ENCODE peak calls at places on chromosome 2, in six cellular contexts. One of them, this sample, is unnamed.

GRCh38 chr2:164257794-164258193 is 363.5 kb downstream of the GRB14 start:
- DNase-seq in suprapubic skin: no peak
- DNase-seq in body of pancreas: no peak
- DNase-seq in stomach: no peak
- DNase-seq in WERI-Rb-1: no peak
- DNase-seq in endodermal cell: no peak
- DNase-seq in this sample: no peak

GRCh38 chr2:178677599-178677998 is 129.6 kb downstream of the TTN start:
- DNase-seq in suprapubic skin: no peak
- DNase-seq in body of pancreas: no peak
- DNase-seq in stomach: no peak
- DNase-seq in WERI-Rb-1: no peak
- DNase-seq in endodermal cell: no peak
- DNase-seq in this sample: no peak

GRCh38 chr2:170715062-170715931 is at the start of gene SP5:
- DNase-seq in suprapubic skin: peak; percentile 64
- DNase-seq in body of pancreas: peak; percentile 86
- DNase-seq in stomach: peak; percentile 86
- DNase-seq in WERI-Rb-1: peak; percentile 72
- DNase-seq in endodermal cell: peak; percentile 97
- DNase-seq in this sample: no peak

GRCh38 chr2:166106431-166107015 is 21.3 kb downstream of the SCN1A start:
- DNase-seq in suprapubic skin: no peak
- DNase-seq in body of pancreas: no peak
- DNase-seq in stomach: no peak
- DNase-seq in WERI-Rb-1: peak; percentile 25
- DNase-seq in endodermal cell: peak; percentile 61
- DNase-seq in this sample: no peak

GRCh38 chr2:142881619-142882018 is 4.2 kb downstream of the KYNU start:
- DNase-seq in suprapubic skin: no peak
- DNase-seq in body of pancreas: no peak
- DNase-seq in stomach: no peak
- DNase-seq in WERI-Rb-1: no peak
- DNase-seq in endodermal cell: no peak
- DNase-seq in this sample: no peak

GRCh38 chr2:63840081-63840784 is 1.5 kb upstream of the UGP2 start:
- DNase-seq in suprapubic skin: no peak
- DNase-seq in body of pancreas: no peak
- DNase-seq in stomach: peak; percentile 28
- DNase-seq in WERI-Rb-1: no peak
- DNase-seq in endodermal cell: no peak
- DNase-seq in this sample: no peak

GRCh38 chr2:196413821-196414274 is 225.7 kb upstream of the CCDC150 start:
- DNase-seq in suprapubic skin: no peak
- DNase-seq in body of pancreas: no peak
- DNase-seq in stomach: no peak
- DNase-seq in WERI-Rb-1: no peak
- DNase-seq in endodermal cell: no peak
- DNase-seq in this sample: peak; percentile 54

GRCh38 chr2:213150315-213150951 is 979 bp downstream of the IKZF2 start:
- DNase-seq in suprapubic skin: no peak
- DNase-seq in body of pancreas: peak; percentile 8
- DNase-seq in stomach: no peak
- DNase-seq in WERI-Rb-1: peak; percentile 11
- DNase-seq in endodermal cell: peak; percentile 73
- DNase-seq in this sample: no peak

GRCh38 chr2:157508676-157509075 is 64.8 kb upstream of the CYTIP start:
- DNase-seq in suprapubic skin: no peak
- DNase-seq in body of pancreas: no peak
- DNase-seq in stomach: no peak
- DNase-seq in WERI-Rb-1: no peak
- DNase-seq in endodermal cell: no peak
- DNase-seq in this sample: no peak

GRCh38 chr2:30914456-30914855 is 107.2 kb upstream of the CAPN13 start:
- DNase-seq in suprapubic skin: no peak
- DNase-seq in body of pancreas: no peak
- DNase-seq in stomach: no peak
- DNase-seq in WERI-Rb-1: no peak
- DNase-seq in endodermal cell: no peak
- DNase-seq in this sample: no peak

GRCh38 chr2:112259509-112260294 is 4.9 kb upstream of the ZC3H8 start:
- DNase-seq in suprapubic skin: peak; percentile 91
- DNase-seq in body of pancreas: peak; percentile 85
- DNase-seq in stomach: peak; percentile 85
- DNase-seq in WERI-Rb-1: peak; percentile 72
- DNase-seq in endodermal cell: peak; percentile 92
- DNase-seq in this sample: no peak

GRCh38 chr2:212264227-212264626 is 274.4 kb downstream of the ERBB4 start:
- DNase-seq in suprapubic skin: no peak
- DNase-seq in body of pancreas: no peak
- DNase-seq in stomach: no peak
- DNase-seq in WERI-Rb-1: no peak
- DNase-seq in endodermal cell: no peak
- DNase-seq in this sample: no peak

GRCh38 chr2:173590278-173590811 is 235.7 kb downstream of the CDCA7 start:
- DNase-seq in suprapubic skin: peak; percentile 68
- DNase-seq in body of pancreas: peak; percentile 66
- DNase-seq in stomach: peak; percentile 69
- DNase-seq in WERI-Rb-1: no peak
- DNase-seq in endodermal cell: no peak
- DNase-seq in this sample: no peak

GRCh38 chr2:100773538-100773937 is 46.4 kb upstream of the NPAS2 start:
- DNase-seq in suprapubic skin: no peak
- DNase-seq in body of pancreas: no peak
- DNase-seq in stomach: no peak
- DNase-seq in WERI-Rb-1: no peak
- DNase-seq in endodermal cell: no peak
- DNase-seq in this sample: no peak

GRCh38 chr2:10700078-10700803 is 10.5 kb upstream of the NOL10 start:
- DNase-seq in suprapubic skin: no peak
- DNase-seq in body of pancreas: no peak
- DNase-seq in stomach: no peak
- DNase-seq in WERI-Rb-1: no peak
- DNase-seq in endodermal cell: peak; percentile 15
- DNase-seq in this sample: no peak

GRCh38 chr2:232901711-232902578 is 31.9 kb downstream of the SNORC start:
- DNase-seq in suprapubic skin: no peak
- DNase-seq in body of pancreas: no peak
- DNase-seq in stomach: peak; percentile 29
- DNase-seq in WERI-Rb-1: no peak
- DNase-seq in endodermal cell: peak; percentile 59
- DNase-seq in this sample: no peak

GRCh38 chr2:30270166-30270565 is 38.8 kb downstream of the LBH start:
- DNase-seq in suprapubic skin: no peak
- DNase-seq in body of pancreas: no peak
- DNase-seq in stomach: no peak
- DNase-seq in WERI-Rb-1: no peak
- DNase-seq in endodermal cell: peak; percentile 7
- DNase-seq in this sample: no peak

GRCh38 chr2:74542978-74543377 is 10.8 kb downstream of the LOXL3 start:
- DNase-seq in suprapubic skin: no peak
- DNase-seq in body of pancreas: no peak
- DNase-seq in stomach: no peak
- DNase-seq in WERI-Rb-1: no peak
- DNase-seq in endodermal cell: no peak
- DNase-seq in this sample: no peak

GRCh38 chr2:69200107-69200520 is 186.9 kb downstream of the GFPT1 start:
- DNase-seq in suprapubic skin: peak; percentile 87
- DNase-seq in body of pancreas: no peak
- DNase-seq in stomach: no peak
- DNase-seq in WERI-Rb-1: no peak
- DNase-seq in endodermal cell: no peak
- DNase-seq in this sample: no peak

GRCh38 chr2:236549165-236549564 is 20.5 kb upstream of the ACKR3 start:
- DNase-seq in suprapubic skin: no peak
- DNase-seq in body of pancreas: no peak
- DNase-seq in stomach: no peak
- DNase-seq in WERI-Rb-1: no peak
- DNase-seq in endodermal cell: peak; percentile 73
- DNase-seq in this sample: no peak

GRCh38 chr2:237057107-237057506 is 28.6 kb upstream of the COPS8 start:
- DNase-seq in suprapubic skin: no peak
- DNase-seq in body of pancreas: no peak
- DNase-seq in stomach: no peak
- DNase-seq in WERI-Rb-1: no peak
- DNase-seq in endodermal cell: no peak
- DNase-seq in this sample: no peak

GRCh38 chr2:183255406-183255805 is 131.2 kb downstream of the NUP35 start:
- DNase-seq in suprapubic skin: no peak
- DNase-seq in body of pancreas: no peak
- DNase-seq in stomach: no peak
- DNase-seq in WERI-Rb-1: no peak
- DNase-seq in endodermal cell: no peak
- DNase-seq in this sample: no peak

GRCh38 chr2:38174646-38175096 is 98.7 kb upstream of the CYP1B1 start:
- DNase-seq in suprapubic skin: no peak
- DNase-seq in body of pancreas: peak; percentile 60
- DNase-seq in stomach: no peak
- DNase-seq in WERI-Rb-1: no peak
- DNase-seq in endodermal cell: no peak
- DNase-seq in this sample: no peak

GRCh38 chr2:216698895-216699294 is 3.5 kb upstream of the IGFBP5 start:
- DNase-seq in suprapubic skin: no peak
- DNase-seq in body of pancreas: peak; percentile 31
- DNase-seq in stomach: no peak
- DNase-seq in WERI-Rb-1: peak; percentile 31
- DNase-seq in endodermal cell: peak; percentile 64
- DNase-seq in this sample: no peak

GRCh38 chr2:188976545-188977268 is 2.5 kb downstream of the COL3A1 start:
- DNase-seq in suprapubic skin: no peak
- DNase-seq in body of pancreas: no peak
- DNase-seq in stomach: no peak
- DNase-seq in WERI-Rb-1: no peak
- DNase-seq in endodermal cell: no peak
- DNase-seq in this sample: no peak

GRCh38 chr2:870426-870825 is 80.2 kb upstream of the SNTG2 start:
- DNase-seq in suprapubic skin: no peak
- DNase-seq in body of pancreas: no peak
- DNase-seq in stomach: peak; percentile 17
- DNase-seq in WERI-Rb-1: no peak
- DNase-seq in endodermal cell: peak; percentile 21
- DNase-seq in this sample: peak; percentile 73

GRCh38 chr2:234447963-234448362 is 48.9 kb downstream of the ARL4C start:
- DNase-seq in suprapubic skin: no peak
- DNase-seq in body of pancreas: no peak
- DNase-seq in stomach: no peak
- DNase-seq in WERI-Rb-1: no peak
- DNase-seq in endodermal cell: no peak
- DNase-seq in this sample: no peak

GRCh38 chr2:73175663-73176204 is 26.6 kb upstream of the NOTO start:
- DNase-seq in suprapubic skin: peak; percentile 84
- DNase-seq in body of pancreas: peak; percentile 86
- DNase-seq in stomach: peak; percentile 93
- DNase-seq in WERI-Rb-1: peak; percentile 84
- DNase-seq in endodermal cell: peak; percentile 88
- DNase-seq in this sample: no peak
- TF ChIP-seq CTCF in suprapubic skin: no peak
- TF ChIP-seq CTCF in body of pancreas: no peak
- TF ChIP-seq CTCF in stomach: no peak
- TF ChIP-seq CTCF in WERI-Rb-1: peak; percentile 6
- TF ChIP-seq CTCF in endodermal cell: peak; percentile 10
- TF ChIP-seq CTCF in this sample: no peak

GRCh38 chr2:46029332-46029811 is 267.8 kb upstream of the EPAS1 start:
- DNase-seq in suprapubic skin: no peak
- DNase-seq in body of pancreas: no peak
- DNase-seq in stomach: no peak
- DNase-seq in WERI-Rb-1: no peak
- DNase-seq in endodermal cell: peak; percentile 51
- DNase-seq in this sample: no peak
- TF ChIP-seq CTCF in suprapubic skin: no peak
- TF ChIP-seq CTCF in body of pancreas: no peak
- TF ChIP-seq CTCF in stomach: no peak
- TF ChIP-seq CTCF in WERI-Rb-1: peak; percentile 5
- TF ChIP-seq CTCF in endodermal cell: peak; percentile 53
- TF ChIP-seq CTCF in this sample: peak; percentile 37

GRCh38 chr2:25671622-25672021 is 1.8 kb downstream of the DTNB start:
- DNase-seq in suprapubic skin: no peak
- DNase-seq in body of pancreas: peak; percentile 23
- DNase-seq in stomach: peak; percentile 48
- DNase-seq in WERI-Rb-1: no peak
- DNase-seq in endodermal cell: no peak
- DNase-seq in this sample: no peak

GRCh38 chr2:25672500-25673169 is 742 bp downstream of the DTNB start:
- DNase-seq in suprapubic skin: peak; percentile 74
- DNase-seq in body of pancreas: peak; percentile 76
- DNase-seq in stomach: peak; percentile 71
- DNase-seq in WERI-Rb-1: peak; percentile 71
- DNase-seq in endodermal cell: peak; percentile 88
- DNase-seq in this sample: no peak

GRCh38 chr2:25669520-25669919 is 3.9 kb downstream of the DTNB start:
- DNase-seq in suprapubic skin: no peak
- DNase-seq in body of pancreas: no peak
- DNase-seq in stomach: no peak
- DNase-seq in WERI-Rb-1: no peak
- DNase-seq in endodermal cell: no peak
- DNase-seq in this sample: no peak

GRCh38 chr2:25674003-25674362 is 606 bp upstream of the DTNB start:
- DNase-seq in suprapubic skin: no peak
- DNase-seq in body of pancreas: no peak
- DNase-seq in stomach: no peak
- DNase-seq in WERI-Rb-1: no peak
- DNase-seq in endodermal cell: no peak
- DNase-seq in this sample: no peak

DNA sequence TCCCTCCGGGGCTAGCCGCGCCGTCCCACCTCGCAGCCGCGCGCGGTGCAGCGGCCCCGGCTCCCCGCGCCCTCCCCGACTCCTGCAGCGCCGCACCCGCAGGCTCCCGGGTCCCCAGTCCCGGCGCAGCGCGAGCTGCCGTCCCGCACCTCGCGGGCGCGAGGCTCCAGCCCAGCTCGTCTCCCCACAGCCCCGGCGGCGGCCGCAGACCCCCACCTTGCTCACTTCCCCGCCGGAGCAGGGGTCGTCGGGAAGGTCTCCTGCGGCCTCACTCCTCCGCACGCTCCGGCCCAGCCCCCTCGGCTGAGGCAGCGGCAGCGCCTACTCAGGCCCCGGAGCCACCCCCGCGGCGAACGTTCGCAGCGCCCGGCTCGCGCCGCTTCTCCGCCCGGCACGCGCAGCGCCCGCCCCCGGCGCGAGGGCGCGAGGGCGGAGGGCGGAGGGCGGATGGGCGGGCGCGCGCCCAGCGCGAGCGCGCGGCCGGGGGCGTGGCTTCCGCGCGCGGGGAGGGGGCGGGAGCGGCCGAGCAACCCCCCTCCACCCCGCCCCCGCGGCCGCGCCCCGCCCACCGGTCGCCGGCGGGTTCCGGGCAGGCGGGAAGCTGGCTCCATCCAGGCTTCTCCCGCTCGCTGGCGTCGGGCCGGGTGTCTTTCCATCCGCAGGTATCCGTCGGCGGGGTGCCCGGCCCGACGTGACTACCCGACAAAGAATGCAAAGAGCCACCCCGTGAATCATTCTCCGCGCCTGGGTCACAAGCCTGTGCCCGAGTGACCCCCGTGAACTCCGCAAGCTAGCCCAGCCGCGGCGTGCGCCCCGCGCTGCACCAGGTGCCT is at the start of gene DTNB:
- DNase-seq in suprapubic skin: peak; percentile 92
- DNase-seq in body of pancreas: peak; percentile 84
- DNase-seq in stomach: peak; percentile 86
- DNase-seq in WERI-Rb-1: peak; percentile 81
- DNase-seq in endodermal cell: peak; percentile 91
- DNase-seq in this sample: no peak
- TF ChIP-seq CTCF in suprapubic skin: no peak
- TF ChIP-seq CTCF in body of pancreas: no peak
- TF ChIP-seq CTCF in stomach: no peak
- TF ChIP-seq CTCF in WERI-Rb-1: no peak
- TF ChIP-seq CTCF in endodermal cell: peak; percentile 5
- TF ChIP-seq CTCF in this sample: no peak

GRCh38 chr2:129779783-129780182 is 199.7 kb upstream of the RAB6C start:
- DNase-seq in suprapubic skin: no peak
- DNase-seq in body of pancreas: no peak
- DNase-seq in stomach: no peak
- DNase-seq in WERI-Rb-1: no peak
- DNase-seq in endodermal cell: peak; percentile 28
- DNase-seq in this sample: no peak
- TF ChIP-seq CTCF in suprapubic skin: no peak
- TF ChIP-seq CTCF in body of pancreas: no peak
- TF ChIP-seq CTCF in stomach: no peak
- TF ChIP-seq CTCF in WERI-Rb-1: no peak
- TF ChIP-seq CTCF in endodermal cell: no peak
- TF ChIP-seq CTCF in this sample: no peak